ENCODE peak calls at places on chromosome 18, in eight cellular contexts. B, D, C, P, J, Q, A and S are unnamed samples.

GRCh38 chr18:71371951-71372605 is 1083.2 kb downstream of the SOCS6 start:
- DNase-seq in B (no peak), D (no peak), C (no peak), P (no peak), J (no peak), Q (no peak), A (no peak), S (no peak)

GRCh38 chr18:50579061-50579774 is 19.3 kb downstream of the MAPK4 start:
- DNase-seq in B (no peak), D (no peak), C (no peak), P (no peak), J (no peak), Q (no peak), A (no peak), S (no peak)

GRCh38 chr18:3511980-3512379 is 62.0 kb downstream of the TGIF1 start:
- DNase-seq in B (no peak), D (peak; percentile 78), C (peak; percentile 31), P (no peak), J (no peak), Q (peak; percentile 38), A (no peak), S (peak; percentile 43)

GRCh38 chr18:64639536-64639935 is 490.6 kb upstream of the LINC00305 start:
- DNase-seq in B (no peak), D (peak; percentile 56), C (no peak), P (no peak), J (no peak), Q (no peak), A (no peak), S (no peak)

GRCh38 chr18:52054301-52054700 is 285.7 kb upstream of the DCC start:
- DNase-seq in B (no peak), D (no peak), C (no peak), P (no peak), J (no peak), Q (no peak), A (no peak), S (no peak)

GRCh38 chr18:21704603-21705364 is at the start of gene ABHD3:
- DNase-seq in B (peak; percentile 94), D (peak; percentile 88), C (no peak), P (peak; percentile 95), J (peak; percentile 83), Q (peak; percentile 78), A (peak; percentile 95), S (no peak)

GRCh38 chr18:326846-327245 is 59.0 kb upstream of the THOC1 start:
- DNase-seq in B (no peak), D (peak; percentile 57), C (no peak), P (no peak), J (no peak), Q (no peak), A (no peak), S (no peak)

GRCh38 chr18:2123077-2123476 is 448.2 kb downstream of the METTL4 start:
- DNase-seq in B (no peak), D (no peak), C (no peak), P (no peak), J (no peak), Q (no peak), A (no peak), S (no peak)

GRCh38 chr18:28584726-28585125 is 407.8 kb upstream of the CDH2 start:
- DNase-seq in B (no peak), D (peak; percentile 94), C (peak; percentile 66), P (no peak), J (no peak), Q (peak; percentile 49), A (peak; percentile 53), S (peak; percentile 26)

GRCh38 chr18:70288851-70289328 is at the start of gene SOCS6:
- DNase-seq in B (peak; percentile 30), D (peak; percentile 73), C (no peak), P (peak; percentile 62), J (no peak), Q (no peak), A (peak; percentile 88), S (no peak)

GRCh38 chr18:3002766-3003165 is 10.2 kb downstream of the LPIN2 start:
- DNase-seq in B (no peak), D (no peak), C (no peak), P (no peak), J (no peak), Q (no peak), A (no peak), S (no peak)

GRCh38 chr18:1173593-1173992 is 268.9 kb downstream of the ADCYAP1 start:
- DNase-seq in B (no peak), D (no peak), C (no peak), P (no peak), J (no peak), Q (no peak), A (no peak), S (no peak)

GRCh38 chr18:32438173-32438572 is 32.5 kb downstream of the GAREM1 start:
- DNase-seq in B (no peak), D (no peak), C (no peak), P (peak; percentile 24), J (no peak), Q (no peak), A (no peak), S (no peak)

GRCh38 chr18:42087876-42088275 is 132.8 kb downstream of the PIK3C3 start:
- DNase-seq in B (no peak), D (no peak), C (no peak), P (no peak), J (no peak), Q (no peak), A (no peak), S (no peak)

GRCh38 chr18:68033466-68033865 is 516.9 kb upstream of the DSEL start:
- DNase-seq in B (no peak), D (no peak), C (no peak), P (no peak), J (no peak), Q (peak; percentile 20), A (no peak), S (no peak)

GRCh38 chr18:1797265-1797664 is 774.0 kb downstream of the METTL4 start:
- DNase-seq in B (no peak), D (no peak), C (no peak), P (no peak), J (no peak), Q (no peak), A (no peak), S (no peak)

GRCh38 chr18:76064998-76065397 is 430.0 kb downstream of the ZNF516 start:
- DNase-seq in B (no peak), D (peak; percentile 1), C (no peak), P (no peak), J (no peak), Q (no peak), A (peak; percentile 52), S (no peak)

GRCh38 chr18:3593381-3593903 is 143.5 kb downstream of the TGIF1 start:
- DNase-seq in B (peak; percentile 75), D (peak; percentile 95), C (no peak), P (no peak), J (no peak), Q (peak; percentile 91), A (peak; percentile 84), S (no peak)

GRCh38 chr18:48852792-48853191 is 98.0 kb downstream of the SMAD7 start:
- DNase-seq in B (no peak), D (no peak), C (no peak), P (no peak), J (no peak), Q (no peak), A (no peak), S (no peak)

GRCh38 chr18:48857023-48857694 is 93.6 kb downstream of the SMAD7 start:
- DNase-seq in B (no peak), D (no peak), C (no peak), P (no peak), J (no peak), Q (no peak), A (no peak), S (no peak)

GRCh38 chr18:48853588-48853987 is 97.2 kb downstream of the SMAD7 start:
- DNase-seq in B (no peak), D (no peak), C (no peak), P (no peak), J (no peak), Q (no peak), A (no peak), S (no peak)

GRCh38 chr18:48854780-48855179 is 96.0 kb downstream of the SMAD7 start:
- DNase-seq in B (no peak), D (peak; percentile 32), C (no peak), P (no peak), J (no peak), Q (no peak), A (no peak), S (no peak)

DNA sequence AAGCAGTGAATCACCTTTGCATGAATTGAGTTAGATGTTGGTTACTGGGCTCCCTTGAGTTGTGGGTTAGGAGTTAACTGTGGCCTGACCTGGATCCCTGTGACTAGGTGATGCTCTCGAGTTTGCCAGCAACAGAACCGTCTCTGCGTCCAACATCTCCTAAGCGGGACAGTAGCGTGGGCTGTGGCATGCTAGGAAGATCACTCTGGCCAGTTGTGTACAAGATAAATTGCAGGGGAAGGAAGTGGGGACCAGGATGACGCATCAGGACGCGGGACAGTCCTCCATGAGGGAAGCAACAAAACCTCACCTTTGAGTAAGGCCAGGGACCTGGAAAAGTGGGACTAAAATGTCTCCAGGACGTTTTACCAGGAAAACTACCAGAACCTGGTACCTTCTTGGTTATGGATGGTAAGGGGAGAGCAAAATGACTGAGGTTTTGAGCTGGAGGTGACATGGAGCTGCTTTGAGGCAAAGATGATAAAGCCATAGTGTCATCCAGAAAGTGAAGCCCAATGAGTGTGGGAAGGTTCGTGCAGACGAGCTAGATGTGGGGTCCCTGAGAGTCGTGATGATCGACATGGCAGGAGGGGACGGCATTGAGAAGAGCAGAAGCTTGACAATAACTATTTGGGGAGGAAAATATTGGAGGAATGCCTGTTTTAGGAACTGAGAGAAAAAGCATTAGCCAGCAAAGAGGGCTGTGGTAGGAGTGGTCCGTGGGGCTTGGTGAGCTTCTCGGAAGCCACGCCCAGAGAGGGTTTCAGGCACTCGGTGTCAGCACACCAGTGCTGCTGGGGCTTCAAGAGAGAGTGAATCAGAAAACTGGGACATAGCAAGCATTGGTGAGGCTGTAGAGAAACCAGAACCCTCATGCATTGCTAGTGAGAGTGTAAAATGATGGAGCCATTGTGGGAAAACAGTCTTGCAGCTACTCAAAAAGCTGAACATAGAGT is 95.1 kb downstream of the SMAD7 start:
- DNase-seq in B (no peak), D (peak; percentile 49), C (no peak), P (no peak), J (no peak), Q (no peak), A (no peak), S (no peak)
- TF ChIP-seq CTCF in B (no peak), D (no peak), C (no peak), P (no peak), J (no peak), Q (no peak), A (no peak), S (no peak)

GRCh38 chr18:58661423-58661822 is 9.8 kb upstream of the MALT1 start:
- DNase-seq in B (no peak), D (no peak), C (no peak), P (no peak), J (no peak), Q (peak; percentile 6), A (peak; percentile 13), S (no peak)
- H3K4me3 ChIP-seq in B (no peak overlapping the region), D (no peak overlapping the region), C (no peak overlapping the region), P (no peak overlapping the region), J (no peak overlapping the region), Q (no peak overlapping the region), A (no peak overlapping the region), S (no peak overlapping the region)

GRCh38 chr18:7367336-7367735 is 136.4 kb downstream of the LRRC30 start:
- DNase-seq in B (no peak), D (no peak), C (no peak), P (no peak), J (no peak), Q (no peak), A (no peak), S (no peak)
- TF ChIP-seq CTCF in B (no peak), D (no peak), C (no peak), P (no peak), J (no peak), Q (no peak), A (peak; percentile 11), S (no peak)

GRCh38 chr18:57433492-57434176 is 1.5 kb upstream of the ONECUT2 start:
- DNase-seq in B (no peak), D (no peak), C (no peak), P (no peak), J (no peak), Q (no peak), A (no peak), S (no peak)
- H3K4me3 ChIP-seq in B (no peak overlapping the region), D (no peak overlapping the region), C (no peak overlapping the region), P (no peak overlapping the region), J (no peak overlapping the region), Q (no peak overlapping the region), A (peak overlapping the region; percentile 2), S (peak overlapping the region; percentile 58)